ENCODE peak calls at places on chromosomes 13 and 19, in eight cellular contexts. G, V, K, Z, T, O, U and B are unnamed samples.

GRCh38 chr13:74251778-74252519 is 117.7 kb upstream of the KLF12 start:
- DNase-seq in G (peak; percentile 21), T (peak; percentile 59), K (peak; percentile 9), Z (no peak), V (peak; percentile 74), O (no peak), U (no peak), B (no peak)

GRCh38 chr19:13153627-13154240 is 3.5 kb downstream of the IER2 start:
- DNase-seq in T (peak; percentile 65), Z (no peak), V (peak; percentile 68), K (no peak), U (no peak), O (peak; percentile 78), G (peak; percentile 41), B (no peak)

GRCh38 chr19:29118384-29118783 is 94.6 kb downstream of the UQCRFS1 start:
- DNase-seq in T (no peak), G (no peak), V (no peak), K (no peak), Z (no peak), O (no peak), U (peak; percentile 21), B (no peak)

GRCh38 chr19:49387936-49388372 is at the start of gene KASH5:
- DNase-seq in U (peak; percentile 22), K (peak; percentile 31), Z (peak; percentile 49), T (peak; percentile 89), V (peak; percentile 40), G (peak; percentile 63), O (peak; percentile 93), B (no peak)

GRCh38 chr13:27375686-27376326 is 48.6 kb upstream of the GTF3A start:
- DNase-seq in V (peak; percentile 80), Z (peak; percentile 41), G (peak; percentile 75), K (peak; percentile 31), U (peak; percentile 67), T (peak; percentile 84), O (no peak), B (no peak)

GRCh38 chr13:95509521-95510315 is 42.8 kb upstream of the CLDN10 start:
- DNase-seq in O (no peak), K (peak; percentile 88), V (peak; percentile 54), T (no peak), Z (no peak), G (peak; percentile 72), U (no peak), B (no peak)

GRCh38 chr19:45607071-45608029 is 5.3 kb upstream of the GPR4 start:
- DNase-seq in G (peak; percentile 75), O (peak; percentile 85), K (peak; percentile 44), Z (peak; percentile 64), U (peak; percentile 75), V (peak; percentile 83), T (peak; percentile 86), B (no peak)

GRCh38 chr19:43641333-43641732 is 1.7 kb upstream of the CADM4 start:
- DNase-seq in U (no peak), T (no peak), K (no peak), V (no peak), Z (no peak), G (no peak), O (no peak), B (no peak)

GRCh38 chr13:20566917-20567755 is at the start of gene IFT88:
- DNase-seq in Z (peak; percentile 85), G (peak; percentile 84), K (peak; percentile 60), O (peak; percentile 95), V (peak; percentile 93), T (peak; percentile 94), U (peak; percentile 78), B (peak; percentile 49)

GRCh38 chr13:32314271-32314967 is 744 bp downstream of the ZAR1L start:
- DNase-seq in G (no peak), K (no peak), V (no peak), U (peak; percentile 15), T (peak; percentile 61), Z (peak; percentile 50), O (peak; percentile 81), B (no peak)

GRCh38 chr19:29067831-29068230 is 145.1 kb downstream of the UQCRFS1 start:
- DNase-seq in V (no peak), K (no peak), O (no peak), G (no peak), U (no peak), T (no peak), Z (no peak), B (no peak)

GRCh38 chr13:112444416-112445399 is 68.6 kb downstream of the SPACA7 start:
- DNase-seq in V (no peak), Z (peak; percentile 12), O (peak; percentile 56), U (no peak), G (no peak), T (peak; percentile 24), K (no peak), B (no peak)

GRCh38 chr13:49651775-49652690 is 23.7 kb downstream of the ARL11 start:
- DNase-seq in U (no peak), K (no peak), G (no peak), Z (no peak), V (no peak), O (no peak), T (no peak), B (no peak)

GRCh38 chr13:112777637-112778406 is 88.0 kb downstream of the ATP11A start:
- DNase-seq in U (no peak), G (no peak), T (peak; percentile 26), O (no peak), V (no peak), Z (no peak), K (peak; percentile 17), B (no peak)

DNA sequence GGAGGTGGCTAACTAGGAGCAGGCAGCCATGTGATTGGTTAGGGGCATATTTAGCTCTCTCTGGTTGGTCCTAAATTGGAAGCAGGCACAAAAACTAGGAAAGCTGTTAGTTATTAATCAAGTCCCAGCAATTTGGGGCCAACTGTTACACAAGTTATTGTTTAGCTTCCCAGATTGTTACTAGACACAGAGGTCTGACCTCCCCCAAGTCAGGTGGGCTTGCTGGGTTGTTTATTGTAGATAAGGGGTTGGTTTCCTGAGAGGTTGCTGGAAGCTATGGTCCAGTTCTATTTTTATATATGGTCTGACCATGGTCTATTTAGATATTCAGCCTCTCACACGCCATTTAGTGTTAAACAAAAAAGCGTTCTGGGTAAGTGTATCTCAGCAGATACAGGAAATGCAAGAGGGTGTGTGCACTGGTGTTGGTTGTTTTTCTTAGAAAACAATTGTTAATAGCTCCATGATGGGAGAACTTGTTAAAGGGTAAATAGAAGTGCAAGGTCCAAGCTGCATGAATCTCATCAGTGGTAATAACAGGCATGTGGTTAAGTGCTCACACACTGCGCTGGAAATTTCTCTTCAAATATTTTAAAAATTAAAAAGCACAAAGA is 150.0 kb downstream of the RAP2A start:
- DNase-seq in U (no peak), V (no peak), G (no peak), T (no peak), K (no peak), Z (no peak), O (no peak), B (no peak)
- TF ChIP-seq CTCF in U (no peak), V (no peak), G (no peak), T (no peak), K (no peak), Z (no peak), O (no peak), B (no peak)

GRCh38 chr19:48252625-48253024 is 3.1 kb downstream of the CARD8 start:
- DNase-seq in K (no peak), O (no peak), G (no peak), V (no peak), Z (no peak), U (no peak), T (no peak), B (no peak)

GRCh38 chr19:48248081-48248833 is 7.5 kb downstream of the CARD8 start:
- DNase-seq in G (no peak), V (no peak), U (no peak), K (no peak), T (no peak), O (no peak), Z (no peak), B (no peak)

GRCh38 chr19:48247212-48247611 is 8.5 kb downstream of the CARD8 start:
- DNase-seq in G (no peak), T (no peak), V (no peak), U (no peak), Z (no peak), K (no peak), O (no peak), B (no peak)

GRCh38 chr19:48250290-48251025 is 5.3 kb downstream of the CARD8 start:
- DNase-seq in K (no peak), Z (no peak), T (no peak), O (no peak), V (no peak), G (no peak), U (no peak), B (no peak)

GRCh38 chr19:48249502-48250014 is 6.2 kb downstream of the CARD8 start:
- DNase-seq in K (no peak), U (peak; percentile 40), Z (peak; percentile 61), V (no peak), T (peak; percentile 87), G (peak; percentile 52), O (peak; percentile 76), B (peak; percentile 73)
- H3K4me3 ChIP-seq in K (no peak overlapping the region), U (peak overlapping the region; percentile 40), Z (peak overlapping the region; percentile 4), V (no peak overlapping the region), T (peak overlapping the region; percentile 32), G (no peak overlapping the region), O (peak overlapping the region; percentile 36), B (peak overlapping the region; percentile 57)

GRCh38 chr19:11797491-11797890 is 832 bp upstream of the ZNF491 start:
- DNase-seq in O (peak; percentile 89), U (peak; percentile 91), K (peak; percentile 79), V (peak; percentile 95), G (peak; percentile 93), T (peak; percentile 93), Z (peak; percentile 80), B (peak; percentile 65)

GRCh38 chr19:11792942-11793341 is 5.4 kb upstream of the ZNF491 start:
- DNase-seq in U (no peak), O (no peak), Z (no peak), T (no peak), G (no peak), K (no peak), V (no peak), B (no peak)

GRCh38 chr19:11798391-11799296 is at the start of gene ZNF491:
- DNase-seq in O (peak; percentile 95), V (peak; percentile 96), G (peak; percentile 87), Z (peak; percentile 95), T (peak; percentile 97), K (peak; percentile 81), U (peak; percentile 86), B (peak; percentile 75)
- TF ChIP-seq CTCF in O (peak; percentile 49), V (peak; percentile 17), G (no peak), Z (no peak), T (peak; percentile 39), K (peak; percentile 36), U (no peak), B (peak; percentile 34)

GRCh38 chr13:77323858-77324257 is 3.0 kb downstream of the MYCBP2 start:
- DNase-seq in U (no peak), V (no peak), G (no peak), O (no peak), T (no peak), K (no peak), Z (no peak), B (no peak)
- H3K4me3 ChIP-seq in U (no peak overlapping the region), V (no peak overlapping the region), G (no peak overlapping the region), O (no peak overlapping the region), T (no peak overlapping the region), K (no peak overlapping the region), Z (no peak overlapping the region), B (peak overlapping the region; percentile 76)